ENCODE peak calls at places on chromosome 13, in six cellular contexts. B is HCT116, W is ovary, Q is K562, L is breast epithelium, Z is prostate gland. D is an unnamed sample. For H3K4me1, the result is how much of the 10 kb centered on the place peaks cover.

GRCh38 chr13:89862691-89863036 is 1484.8 kb upstream of the MIR17HG start:
- DNase-seq in B (no peak), Q (no peak), Z (no peak), L (no peak), W (no peak), D (no peak)

GRCh38 chr13:70170689-70171088 is 62.4 kb upstream of the KLHL1 start:
- DNase-seq in L (no peak), Q (no peak), W (no peak), Z (no peak), B (no peak), D (no peak)

GRCh38 chr13:96898212-96898611 is 96.1 kb downstream of the OXGR1 start:
- DNase-seq in Q (no peak), L (no peak), B (no peak), Z (no peak), W (no peak), D (no peak)

GRCh38 chr13:102139626-102140025 is 262.2 kb downstream of the FGF14 start:
- DNase-seq in Z (no peak), B (no peak), L (no peak), Q (no peak), W (no peak), D (no peak)

GRCh38 chr13:61010358-61010757 is 405.3 kb downstream of the PCDH20 start:
- DNase-seq in Z (no peak), B (no peak), W (no peak), L (no peak), Q (no peak), D (no peak)

GRCh38 chr13:67299731-67300130 is 69.6 kb upstream of the PCDH9 start:
- DNase-seq in W (no peak), Z (no peak), Q (no peak), L (no peak), B (no peak), D (no peak)

GRCh38 chr13:36788276-36788675 is 30.7 kb upstream of the RFXAP start:
- DNase-seq in B (no peak), Z (no peak), Q (no peak), W (no peak), L (no peak), D (no peak)

GRCh38 chr13:97567510-97568243 is 133.7 kb downstream of the RAP2A start:
- DNase-seq in L (peak), W (no peak), Z (peak), Q (no peak), B (peak), D (peak)

GRCh38 chr13:104779311-104779710 is 1713.1 kb upstream of the SLC10A2 start:
- DNase-seq in B (no peak), L (no peak), Z (no peak), Q (no peak), W (no peak), D (no peak)

GRCh38 chr13:38264363-38265134 is 85.1 kb upstream of the UFM1 start:
- DNase-seq in B (no peak), Z (no peak), L (no peak), Q (no peak), W (no peak), D (peak)

GRCh38 chr13:111181977-111182376 is 66.9 kb downstream of the ARHGEF7 start:
- DNase-seq in L (no peak), W (no peak), Q (no peak), B (no peak), Z (no peak), D (no peak)

GRCh38 chr13:27751953-27752352 is 40.3 kb upstream of the GSX1 start:
- DNase-seq in W (no peak), B (no peak), Z (no peak), Q (no peak), L (no peak), D (no peak)

GRCh38 chr13:47215741-47216140 is 318.9 kb upstream of the HTR2A start:
- DNase-seq in B (no peak), Z (no peak), W (no peak), L (no peak), Q (no peak), D (no peak)

GRCh38 chr13:19888799-19889198 is 25.4 kb upstream of the ZMYM5 start:
- DNase-seq in Q (no peak), W (no peak), B (no peak), Z (no peak), L (no peak), D (no peak)

GRCh38 chr13:38697197-38697596 is 10.3 kb downstream of the FREM2 start:
- DNase-seq in W (no peak), B (no peak), L (no peak), Q (no peak), Z (no peak), D (no peak)

GRCh38 chr13:31912641-31913401 is 118.8 kb upstream of the FRY start:
- DNase-seq in L (no peak), B (no peak), Z (no peak), W (no peak), Q (no peak), D (no peak)

GRCh38 chr13:100773429-100773828 is 98.8 kb upstream of the TMTC4 start:
- DNase-seq in W (no peak), Q (no peak), L (no peak), B (no peak), Z (no peak), D (no peak)

GRCh38 chr13:23411706-23412105 is 21.8 kb downstream of the SACS start:
- DNase-seq in W (no peak), Q (no peak), L (no peak), B (no peak), Z (no peak), D (peak)

GRCh38 chr13:41614671-41615519 is 157.5 kb downstream of the RGCC start:
- DNase-seq in Q (no peak), L (no peak), B (no peak), Z (no peak), W (no peak), D (no peak)

GRCh38 chr13:97119899-97120745 is 102.0 kb upstream of the MBNL2 start:
- DNase-seq in B (no peak), Z (no peak), L (no peak), Q (no peak), W (no peak), D (no peak)

DNA sequence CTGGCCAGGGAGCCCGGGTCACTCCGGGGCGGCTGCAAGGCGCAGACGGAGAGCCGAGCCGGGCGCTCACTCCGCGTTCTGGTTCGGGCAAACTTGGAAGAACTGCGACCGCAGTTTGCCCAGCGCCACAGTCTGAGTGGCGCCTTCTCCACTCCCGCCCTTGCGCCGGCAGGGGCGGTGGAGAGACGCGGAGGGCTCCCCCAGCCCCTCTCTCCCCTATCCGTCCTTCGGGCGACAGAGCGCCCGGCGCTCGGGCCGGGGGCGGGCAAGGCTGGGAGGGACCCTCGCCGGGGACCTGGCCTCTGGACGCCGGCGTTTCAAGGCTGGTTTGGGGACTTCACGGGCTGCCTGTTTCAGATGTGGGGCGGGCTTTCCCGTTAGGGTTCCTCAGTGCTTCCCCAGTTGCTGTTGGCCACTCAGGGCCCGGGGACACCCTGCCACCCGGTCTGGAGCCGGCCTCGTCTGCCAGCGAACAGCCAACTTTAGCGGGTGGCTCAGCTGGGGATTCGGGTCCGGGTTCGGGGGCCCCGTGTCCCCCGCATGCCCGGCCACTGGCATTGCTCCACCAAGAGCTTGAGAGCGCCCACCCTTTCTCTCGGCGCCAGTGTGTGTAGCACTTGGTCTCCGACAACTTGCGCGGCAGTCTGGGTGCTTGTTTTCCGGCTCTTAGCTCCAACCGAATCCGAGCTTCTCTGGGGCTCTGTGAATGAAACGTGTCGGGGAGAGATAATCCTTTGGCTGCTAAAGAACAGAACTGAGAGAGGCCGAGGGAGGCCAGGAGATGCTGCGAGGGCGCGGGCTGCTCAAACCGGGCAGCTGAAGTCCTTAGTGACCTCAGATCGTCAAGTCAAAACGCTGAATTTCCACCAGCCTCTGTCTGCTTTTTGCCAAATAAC is 1.5 kb downstream of the GPC6 start:
- DNase-seq in L (no peak), Z (peak), Q (peak), W (peak), B (no peak), D (peak)
- TF ChIP-seq CTCF in L (no peak), Z (no peak), Q (no peak), W (peak), B (no peak), D (no peak)

DNA sequence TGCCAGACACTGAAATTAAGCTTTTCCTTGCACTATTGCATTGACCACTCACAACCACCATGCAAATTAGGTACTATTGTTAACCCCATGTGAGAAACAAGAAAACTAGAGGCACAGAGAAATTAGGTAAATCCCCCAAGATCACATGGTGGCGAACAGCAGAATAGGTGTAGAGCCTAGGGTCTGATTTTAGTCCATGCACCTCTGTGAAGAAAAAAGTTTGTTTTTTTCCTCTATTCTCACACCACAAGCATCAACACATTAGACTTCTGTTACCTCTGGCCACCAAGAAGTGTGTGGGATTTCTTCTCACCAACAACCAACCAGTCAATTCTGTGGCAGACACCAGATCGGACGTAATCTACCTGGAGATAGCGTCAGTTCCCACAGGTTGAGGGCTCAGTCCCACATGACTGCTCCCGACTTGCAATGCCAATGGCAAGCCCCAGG is 391.9 kb downstream of the COG6 start:
- DNase-seq in B (no peak), W (no peak), Z (no peak), L (no peak), Q (no peak), D (no peak)
- TF ChIP-seq POLR2A in B (no peak), W (no peak), Z (no peak), L (no peak), Q (no peak), D (no peak)

GRCh38 chr13:33280923-33281322 is 4.6 kb downstream of the STARD13 start:
- DNase-seq in Q (no peak), W (no peak), L (no peak), Z (no peak), B (no peak), D (no peak)
- H3K4me1 ChIP-seq in Q (under half), W (under half), L (under half), Z (under half), B (under half), D (under half)

DNA sequence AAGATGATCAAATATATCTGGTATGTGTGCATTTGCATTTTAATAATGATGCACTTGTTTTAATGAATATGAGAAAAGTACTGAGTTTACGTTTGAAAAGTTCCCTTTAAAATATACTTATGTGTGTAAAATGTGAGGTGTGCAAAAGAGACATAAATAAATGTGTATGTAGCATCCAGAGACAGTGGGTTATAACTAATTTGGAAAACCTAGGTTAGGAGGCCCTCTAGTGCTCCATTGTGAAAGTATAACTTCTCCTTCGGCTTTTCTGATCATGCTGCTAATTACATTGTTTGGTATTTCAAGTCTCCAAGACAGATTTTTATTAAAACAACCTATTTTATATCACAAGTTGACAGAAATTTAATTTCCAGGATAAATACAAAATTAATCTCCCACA is 30.1 kb downstream of the SCEL start:
- DNase-seq in Q (peak), L (no peak), W (no peak), B (peak), Z (no peak), D (no peak)
- TF ChIP-seq CTCF in Q (no peak), L (peak), W (no peak), B (peak), Z (no peak), D (peak)

GRCh38 chr13:74134777-74135305 is 637 bp upstream of the KLF12 start:
- DNase-seq in B (no peak), W (no peak), Z (peak), Q (no peak), L (peak), D (peak)
- TF ChIP-seq POLR2A in B (no peak), W (no peak), Z (no peak), Q (no peak), L (no peak), D (no peak)

GRCh38 chr13:112733661-112734379 is 44.0 kb downstream of the ATP11A start:
- DNase-seq in B (no peak), Q (peak), L (no peak), W (no peak), Z (no peak), D (peak)
- H3K4me1 ChIP-seq in B (under half), Q (under half), L (under half), W (under half), Z (under half), D (under half)

GRCh38 chr13:86085890-86086289 is 286.7 kb upstream of the SLITRK6 start:
- DNase-seq in W (no peak), Q (no peak), B (no peak), Z (no peak), L (no peak), D (no peak)
- TF ChIP-seq CTCF in W (no peak), Q (no peak), B (peak), Z (no peak), L (no peak), D (no peak)

DNA sequence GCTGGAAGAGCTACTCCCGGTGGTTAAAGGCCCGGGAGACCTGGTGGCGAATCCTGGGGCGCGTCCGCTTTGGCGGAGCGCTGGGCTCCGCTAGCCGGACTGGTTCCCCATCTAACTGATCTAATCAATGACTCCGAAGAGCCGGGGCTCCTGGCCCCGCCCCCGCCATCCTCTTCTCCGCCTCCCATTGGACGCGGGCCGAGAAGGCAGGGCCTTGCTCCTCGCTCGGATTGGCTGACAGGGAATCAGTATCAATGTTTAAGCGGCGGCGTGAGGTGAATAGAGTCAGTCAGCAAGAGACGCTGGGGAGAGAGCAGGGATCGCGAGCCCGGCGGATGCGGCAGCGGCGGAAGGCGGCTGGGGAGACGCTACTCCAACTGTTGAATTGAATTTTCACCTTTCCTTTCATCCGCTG is 1.7 kb upstream of the PCDH17 start:
- DNase-seq in W (peak), L (peak), Z (no peak), B (no peak), Q (no peak), D (peak)
- TF ChIP-seq POLR2A in W (no peak), L (no peak), Z (no peak), B (no peak), Q (no peak), D (no peak)

D was measured in thyroid gland.